ENCODE peak calls at places on chromosomes 1 and 21, in nine cellular contexts. One of them, this sample, is unnamed.

GRCh38 chr1:162565460-162565859 is 3.9 kb downstream of the UAP1 start:
- DNase-seq in OCI-LY7: no peak
- DNase-seq in GM23338: no peak
- DNase-seq in adrenal gland: no peak
- DNase-seq in left ventricle myocardium inferior: no peak
- DNase-seq in CD8-positive, alpha-beta T cell: no peak
- DNase-seq in lower lobe of right lung: no peak
- DNase-seq in CD8-positive, alpha-beta memory T cell: no peak
- DNase-seq in A549: no peak
- DNase-seq in this sample: no peak

GRCh38 chr1:111628153-111628552 is 8.6 kb downstream of the RAP1A start:
- DNase-seq in OCI-LY7: no peak
- DNase-seq in GM23338: no peak
- DNase-seq in adrenal gland: no peak
- DNase-seq in left ventricle myocardium inferior: no peak
- DNase-seq in CD8-positive, alpha-beta T cell: no peak
- DNase-seq in lower lobe of right lung: no peak
- DNase-seq in CD8-positive, alpha-beta memory T cell: no peak
- DNase-seq in A549: no peak
- DNase-seq in this sample: no peak

GRCh38 chr1:197399691-197400521 is 131.9 kb downstream of the CRB1 start:
- DNase-seq in OCI-LY7: peak; percentile 56
- DNase-seq in GM23338: peak; percentile 79
- DNase-seq in adrenal gland: peak; percentile 20
- DNase-seq in left ventricle myocardium inferior: no peak
- DNase-seq in CD8-positive, alpha-beta T cell: no peak
- DNase-seq in lower lobe of right lung: no peak
- DNase-seq in CD8-positive, alpha-beta memory T cell: no peak
- DNase-seq in A549: peak; percentile 69
- DNase-seq in this sample: peak; percentile 30

GRCh38 chr1:10544239-10544638 is 69.5 kb downstream of the PEX14 start:
- DNase-seq in OCI-LY7: no peak
- DNase-seq in GM23338: no peak
- DNase-seq in adrenal gland: no peak
- DNase-seq in left ventricle myocardium inferior: no peak
- DNase-seq in CD8-positive, alpha-beta T cell: no peak
- DNase-seq in lower lobe of right lung: no peak
- DNase-seq in CD8-positive, alpha-beta memory T cell: no peak
- DNase-seq in A549: no peak
- DNase-seq in this sample: no peak

GRCh38 chr1:216641669-216642460 is 81.4 kb downstream of the ESRRG start:
- DNase-seq in OCI-LY7: no peak
- DNase-seq in GM23338: no peak
- DNase-seq in adrenal gland: no peak
- DNase-seq in left ventricle myocardium inferior: no peak
- DNase-seq in CD8-positive, alpha-beta T cell: no peak
- DNase-seq in lower lobe of right lung: no peak
- DNase-seq in CD8-positive, alpha-beta memory T cell: no peak
- DNase-seq in A549: no peak
- DNase-seq in this sample: no peak

GRCh38 chr1:107787299-107787698 is 177.7 kb downstream of the VAV3 start:
- DNase-seq in OCI-LY7: peak; percentile 62
- DNase-seq in GM23338: peak; percentile 69
- DNase-seq in adrenal gland: no peak
- DNase-seq in left ventricle myocardium inferior: no peak
- DNase-seq in CD8-positive, alpha-beta T cell: peak; percentile 10
- DNase-seq in lower lobe of right lung: no peak
- DNase-seq in CD8-positive, alpha-beta memory T cell: no peak
- DNase-seq in A549: peak; percentile 0
- DNase-seq in this sample: no peak

GRCh38 chr21:37757631-37758376 is 158.5 kb downstream of the KCNJ6 start:
- DNase-seq in OCI-LY7: no peak
- DNase-seq in GM23338: no peak
- DNase-seq in adrenal gland: no peak
- DNase-seq in left ventricle myocardium inferior: no peak
- DNase-seq in CD8-positive, alpha-beta T cell: no peak
- DNase-seq in lower lobe of right lung: no peak
- DNase-seq in CD8-positive, alpha-beta memory T cell: no peak
- DNase-seq in A549: no peak
- DNase-seq in this sample: no peak

GRCh38 chr1:109719337-109719837 is 7.3 kb downstream of the GSTM5 start:
- DNase-seq in OCI-LY7: no peak
- DNase-seq in GM23338: no peak
- DNase-seq in adrenal gland: no peak
- DNase-seq in left ventricle myocardium inferior: no peak
- DNase-seq in CD8-positive, alpha-beta T cell: no peak
- DNase-seq in lower lobe of right lung: no peak
- DNase-seq in CD8-positive, alpha-beta memory T cell: no peak
- DNase-seq in A549: peak; percentile 24
- DNase-seq in this sample: no peak

GRCh38 chr1:3948344-3948743 is 48.3 kb upstream of the C1orf174 start:
- DNase-seq in OCI-LY7: no peak
- DNase-seq in GM23338: no peak
- DNase-seq in adrenal gland: no peak
- DNase-seq in left ventricle myocardium inferior: no peak
- DNase-seq in CD8-positive, alpha-beta T cell: no peak
- DNase-seq in lower lobe of right lung: no peak
- DNase-seq in CD8-positive, alpha-beta memory T cell: no peak
- DNase-seq in A549: no peak
- DNase-seq in this sample: no peak

GRCh38 chr1:42439940-42440339 is 15.9 kb downstream of the ZMYND12 start:
- DNase-seq in OCI-LY7: no peak
- DNase-seq in GM23338: no peak
- DNase-seq in adrenal gland: no peak
- DNase-seq in left ventricle myocardium inferior: no peak
- DNase-seq in CD8-positive, alpha-beta T cell: no peak
- DNase-seq in lower lobe of right lung: no peak
- DNase-seq in CD8-positive, alpha-beta memory T cell: no peak
- DNase-seq in A549: peak; percentile 42
- DNase-seq in this sample: no peak

GRCh38 chr1:214568328-214568727 is 16.9 kb upstream of the PTPN14 start:
- DNase-seq in OCI-LY7: no peak
- DNase-seq in GM23338: no peak
- DNase-seq in adrenal gland: no peak
- DNase-seq in left ventricle myocardium inferior: no peak
- DNase-seq in CD8-positive, alpha-beta T cell: no peak
- DNase-seq in lower lobe of right lung: no peak
- DNase-seq in CD8-positive, alpha-beta memory T cell: no peak
- DNase-seq in A549: no peak
- DNase-seq in this sample: no peak

GRCh38 chr1:203126151-203126865 is 1.2 kb upstream of the ADORA1 start:
- DNase-seq in OCI-LY7: no peak
- DNase-seq in GM23338: peak; percentile 79
- DNase-seq in adrenal gland: no peak
- DNase-seq in left ventricle myocardium inferior: no peak
- DNase-seq in CD8-positive, alpha-beta T cell: no peak
- DNase-seq in lower lobe of right lung: no peak
- DNase-seq in CD8-positive, alpha-beta memory T cell: no peak
- DNase-seq in A549: no peak
- DNase-seq in this sample: no peak

GRCh38 chr1:3676581-3677410 is 24.5 kb downstream of the TP73 start:
- DNase-seq in OCI-LY7: no peak
- DNase-seq in GM23338: no peak
- DNase-seq in adrenal gland: no peak
- DNase-seq in left ventricle myocardium inferior: no peak
- DNase-seq in CD8-positive, alpha-beta T cell: no peak
- DNase-seq in lower lobe of right lung: no peak
- DNase-seq in CD8-positive, alpha-beta memory T cell: no peak
- DNase-seq in A549: no peak
- DNase-seq in this sample: no peak

GRCh38 chr1:46528297-46528955 is 23.0 kb downstream of the KNCN start:
- DNase-seq in OCI-LY7: peak; percentile 9
- DNase-seq in GM23338: peak; percentile 72
- DNase-seq in adrenal gland: no peak
- DNase-seq in left ventricle myocardium inferior: no peak
- DNase-seq in CD8-positive, alpha-beta T cell: no peak
- DNase-seq in lower lobe of right lung: no peak
- DNase-seq in CD8-positive, alpha-beta memory T cell: no peak
- DNase-seq in A549: no peak
- DNase-seq in this sample: no peak

GRCh38 chr1:227897704-227898438 is 49.9 kb downstream of the WNT9A start:
- DNase-seq in OCI-LY7: no peak
- DNase-seq in GM23338: no peak
- DNase-seq in adrenal gland: peak; percentile 10
- DNase-seq in left ventricle myocardium inferior: no peak
- DNase-seq in CD8-positive, alpha-beta T cell: peak; percentile 0
- DNase-seq in lower lobe of right lung: peak; percentile 35
- DNase-seq in CD8-positive, alpha-beta memory T cell: no peak
- DNase-seq in A549: no peak
- DNase-seq in this sample: no peak

GRCh38 chr1:148264374-148265276 is 112.5 kb upstream of the NBPF11 start:
- DNase-seq in OCI-LY7: no peak
- DNase-seq in GM23338: peak; percentile 95
- DNase-seq in adrenal gland: no peak
- DNase-seq in left ventricle myocardium inferior: no peak
- DNase-seq in CD8-positive, alpha-beta T cell: no peak
- DNase-seq in lower lobe of right lung: no peak
- DNase-seq in CD8-positive, alpha-beta memory T cell: no peak
- DNase-seq in A549: peak; percentile 99
- DNase-seq in this sample: no peak

GRCh38 chr1:165290143-165290542 is 66.4 kb downstream of the LMX1A start:
- DNase-seq in OCI-LY7: no peak
- DNase-seq in GM23338: peak; percentile 42
- DNase-seq in adrenal gland: no peak
- DNase-seq in left ventricle myocardium inferior: no peak
- DNase-seq in CD8-positive, alpha-beta T cell: no peak
- DNase-seq in lower lobe of right lung: no peak
- DNase-seq in CD8-positive, alpha-beta memory T cell: no peak
- DNase-seq in A549: peak; percentile 29
- DNase-seq in this sample: no peak

GRCh38 chr1:238380167-238380566 is 489.4 kb upstream of the ZP4 start:
- DNase-seq in OCI-LY7: no peak
- DNase-seq in GM23338: peak; percentile 82
- DNase-seq in adrenal gland: no peak
- DNase-seq in left ventricle myocardium inferior: no peak
- DNase-seq in CD8-positive, alpha-beta T cell: no peak
- DNase-seq in lower lobe of right lung: no peak
- DNase-seq in CD8-positive, alpha-beta memory T cell: no peak
- DNase-seq in A549: no peak
- DNase-seq in this sample: peak; percentile 11

GRCh38 chr1:3307359-3307758 is 147.1 kb upstream of the ARHGEF16 start:
- DNase-seq in OCI-LY7: no peak
- DNase-seq in GM23338: no peak
- DNase-seq in adrenal gland: no peak
- DNase-seq in left ventricle myocardium inferior: no peak
- DNase-seq in CD8-positive, alpha-beta T cell: no peak
- DNase-seq in lower lobe of right lung: no peak
- DNase-seq in CD8-positive, alpha-beta memory T cell: no peak
- DNase-seq in A549: no peak
- DNase-seq in this sample: no peak

GRCh38 chr1:16677552-16678423 is 11.0 kb upstream of the RNU1-3 start:
- DNase-seq in OCI-LY7: peak; percentile 16
- DNase-seq in GM23338: peak; percentile 81
- DNase-seq in adrenal gland: peak; percentile 69
- DNase-seq in left ventricle myocardium inferior: no peak
- DNase-seq in CD8-positive, alpha-beta T cell: no peak
- DNase-seq in lower lobe of right lung: peak; percentile 49
- DNase-seq in CD8-positive, alpha-beta memory T cell: no peak
- DNase-seq in A549: peak; percentile 82
- DNase-seq in this sample: peak; percentile 69

GRCh38 chr1:221712776-221713431 is 29.0 kb downstream of the DUSP10 start:
- DNase-seq in OCI-LY7: no peak
- DNase-seq in GM23338: no peak
- DNase-seq in adrenal gland: no peak
- DNase-seq in left ventricle myocardium inferior: no peak
- DNase-seq in CD8-positive, alpha-beta T cell: peak; percentile 81
- DNase-seq in lower lobe of right lung: peak; percentile 47
- DNase-seq in CD8-positive, alpha-beta memory T cell: peak; percentile 66
- DNase-seq in A549: no peak
- DNase-seq in this sample: no peak

GRCh38 chr1:14996133-14997050 is 157.2 kb upstream of the TMEM51 start:
- DNase-seq in OCI-LY7: no peak
- DNase-seq in GM23338: no peak
- DNase-seq in adrenal gland: peak; percentile 83
- DNase-seq in left ventricle myocardium inferior: no peak
- DNase-seq in CD8-positive, alpha-beta T cell: no peak
- DNase-seq in lower lobe of right lung: no peak
- DNase-seq in CD8-positive, alpha-beta memory T cell: no peak
- DNase-seq in A549: peak; percentile 5
- DNase-seq in this sample: no peak

GRCh38 chr1:230979952-230980351 is 1.1 kb downstream of the ARV1 start:
- DNase-seq in OCI-LY7: peak; percentile 43
- DNase-seq in GM23338: no peak
- DNase-seq in adrenal gland: no peak
- DNase-seq in left ventricle myocardium inferior: no peak
- DNase-seq in CD8-positive, alpha-beta T cell: no peak
- DNase-seq in lower lobe of right lung: no peak
- DNase-seq in CD8-positive, alpha-beta memory T cell: no peak
- DNase-seq in A549: no peak
- DNase-seq in this sample: no peak
- H3K4me3 ChIP-seq in OCI-LY7: peak overlapping the region; percentile 93
- H3K4me3 ChIP-seq in GM23338: peak overlapping the region; percentile 88
- H3K4me3 ChIP-seq in adrenal gland: no peak overlapping the region
- H3K4me3 ChIP-seq in left ventricle myocardium inferior: peak overlapping the region; percentile 80
- H3K4me3 ChIP-seq in CD8-positive, alpha-beta T cell: peak overlapping the region; percentile 91
- H3K4me3 ChIP-seq in lower lobe of right lung: peak overlapping the region; percentile 73
- H3K4me3 ChIP-seq in CD8-positive, alpha-beta memory T cell: peak overlapping the region; percentile 83
- H3K4me3 ChIP-seq in A549: peak overlapping the region; percentile 77
- H3K4me3 ChIP-seq in this sample: peak overlapping the region; percentile 69

GRCh38 chr1:151156515-151156819 is at the start of gene TNFAIP8L2:
- DNase-seq in OCI-LY7: peak; percentile 78
- DNase-seq in GM23338: peak; percentile 44
- DNase-seq in adrenal gland: peak; percentile 54
- DNase-seq in left ventricle myocardium inferior: peak; percentile 58
- DNase-seq in CD8-positive, alpha-beta T cell: peak; percentile 72
- DNase-seq in lower lobe of right lung: peak; percentile 87
- DNase-seq in CD8-positive, alpha-beta memory T cell: peak; percentile 69
- DNase-seq in A549: no peak
- DNase-seq in this sample: peak; percentile 31
- H3K4me3 ChIP-seq in OCI-LY7: peak within 1 kb of the TSS; percentile 76
- H3K4me3 ChIP-seq in GM23338: no peak within 1 kb of the TSS
- H3K4me3 ChIP-seq in adrenal gland: no peak within 1 kb of the TSS
- H3K4me3 ChIP-seq in left ventricle myocardium inferior: peak within 1 kb of the TSS; percentile 43
- H3K4me3 ChIP-seq in CD8-positive, alpha-beta T cell: peak within 1 kb of the TSS; percentile 89
- H3K4me3 ChIP-seq in lower lobe of right lung: peak within 1 kb of the TSS; percentile 61
- H3K4me3 ChIP-seq in CD8-positive, alpha-beta memory T cell: peak within 1 kb of the TSS; percentile 87
- H3K4me3 ChIP-seq in A549: no peak within 1 kb of the TSS
- H3K4me3 ChIP-seq in this sample: no peak within 1 kb of the TSS

GRCh38 chr1:53738205-53739108 is 507 bp downstream of the GLIS1 start:
- DNase-seq in OCI-LY7: no peak
- DNase-seq in GM23338: peak; percentile 36
- DNase-seq in adrenal gland: no peak
- DNase-seq in left ventricle myocardium inferior: no peak
- DNase-seq in CD8-positive, alpha-beta T cell: no peak
- DNase-seq in lower lobe of right lung: no peak
- DNase-seq in CD8-positive, alpha-beta memory T cell: no peak
- DNase-seq in A549: no peak
- DNase-seq in this sample: no peak
- H3K4me3 ChIP-seq in OCI-LY7: peak overlapping the region; percentile 54
- H3K4me3 ChIP-seq in GM23338: peak overlapping the region; percentile 63
- H3K4me3 ChIP-seq in adrenal gland: no peak overlapping the region
- H3K4me3 ChIP-seq in left ventricle myocardium inferior: peak overlapping the region; percentile 80
- H3K4me3 ChIP-seq in CD8-positive, alpha-beta T cell: peak overlapping the region; percentile 33
- H3K4me3 ChIP-seq in lower lobe of right lung: peak overlapping the region; percentile 64
- H3K4me3 ChIP-seq in CD8-positive, alpha-beta memory T cell: no peak overlapping the region
- H3K4me3 ChIP-seq in A549: peak overlapping the region; percentile 53
- H3K4me3 ChIP-seq in this sample: peak overlapping the region; percentile 41

DNA sequence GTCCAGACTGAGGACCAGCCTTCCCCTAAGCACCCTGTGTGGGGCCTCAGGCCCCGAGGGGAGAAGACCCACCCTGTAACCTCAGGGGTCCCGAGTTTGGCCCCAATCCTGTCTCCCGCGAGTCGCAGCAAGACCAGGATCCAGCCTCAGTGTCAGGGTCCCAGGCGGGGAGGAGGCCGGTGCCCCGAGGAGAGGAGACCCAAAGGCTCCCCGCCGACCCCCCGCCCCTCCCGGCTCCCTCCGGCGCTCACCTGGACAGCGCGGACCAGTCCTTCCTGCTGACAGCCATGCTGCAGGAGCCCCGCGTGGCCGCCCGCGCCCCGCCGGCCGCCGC is at the start of gene LAD1:
- DNase-seq in OCI-LY7: no peak
- DNase-seq in GM23338: no peak
- DNase-seq in adrenal gland: no peak
- DNase-seq in left ventricle myocardium inferior: no peak
- DNase-seq in CD8-positive, alpha-beta T cell: no peak
- DNase-seq in lower lobe of right lung: no peak
- DNase-seq in CD8-positive, alpha-beta memory T cell: no peak
- DNase-seq in A549: no peak
- DNase-seq in this sample: no peak
- H3K4me3 ChIP-seq in OCI-LY7: no peak within 1 kb of the TSS
- H3K4me3 ChIP-seq in GM23338: peak within 1 kb of the TSS; percentile 81
- H3K4me3 ChIP-seq in adrenal gland: no peak within 1 kb of the TSS
- H3K4me3 ChIP-seq in left ventricle myocardium inferior: peak within 1 kb of the TSS; percentile 52
- H3K4me3 ChIP-seq in CD8-positive, alpha-beta T cell: no peak within 1 kb of the TSS
- H3K4me3 ChIP-seq in lower lobe of right lung: peak within 1 kb of the TSS; percentile 50
- H3K4me3 ChIP-seq in CD8-positive, alpha-beta memory T cell: no peak within 1 kb of the TSS
- H3K4me3 ChIP-seq in A549: no peak within 1 kb of the TSS
- H3K4me3 ChIP-seq in this sample: no peak within 1 kb of the TSS